ENCODE peak calls at places on chromosome 5, in ten cellular contexts. V, R, P, M, E, K, X, B, I and H are unnamed samples.

GRCh38 chr5:156920861-156921431 is 42.1 kb downstream of the TIMD4 start:
- DNase-seq in R (no peak), E (no peak), M (no peak), P (no peak), V (no peak), K (no peak), I (no peak), B (no peak), X (no peak), H (no peak)

GRCh38 chr5:90161399-90161798 is 248.2 kb downstream of the CETN3 start:
- DNase-seq in B (peak), P (no peak), M (no peak), V (peak), E (peak), R (no peak), X (peak), I (peak), K (no peak), H (no peak)

GRCh38 chr5:61651202-61651601 is 319.1 kb downstream of the ZSWIM6 start:
- DNase-seq in R (no peak), V (no peak), K (no peak), I (no peak), B (no peak), M (no peak), E (no peak), P (no peak), X (no peak), H (no peak)

GRCh38 chr5:159034083-159034824 is 65.5 kb downstream of the EBF1 start:
- DNase-seq in P (no peak), I (no peak), X (no peak), B (peak), M (no peak), K (no peak), R (no peak), V (no peak), E (no peak), H (no peak)

GRCh38 chr5:173123416-173123815 is 20.9 kb upstream of the BNIP1 start:
- DNase-seq in E (no peak), P (no peak), M (no peak), B (peak), X (no peak), V (no peak), I (no peak), R (no peak), K (peak), H (no peak)

GRCh38 chr5:1090538-1090937 is 21.3 kb downstream of the SLC12A7 start:
- DNase-seq in X (no peak), M (no peak), I (no peak), B (peak), E (no peak), K (peak), P (no peak), R (no peak), V (no peak), H (no peak)

GRCh38 chr5:169003721-169004481 is 297.0 kb downstream of the SLIT3 start:
- DNase-seq in I (peak), X (no peak), K (no peak), E (peak), R (peak), P (no peak), V (no peak), B (peak), M (no peak), H (no peak)

GRCh38 chr5:77629553-77630245 is 8.8 kb downstream of the OTP start:
- DNase-seq in K (no peak), I (no peak), B (no peak), V (no peak), P (no peak), X (no peak), E (no peak), M (no peak), R (no peak), H (no peak)

GRCh38 chr5:73373814-73374510 is 74.6 kb downstream of the FOXD1 start:
- DNase-seq in I (no peak), B (peak), K (no peak), P (no peak), R (no peak), V (no peak), X (no peak), E (no peak), M (no peak), H (no peak)

GRCh38 chr5:148014276-148014675 is 49.5 kb upstream of the SPINK5 start:
- DNase-seq in M (no peak), E (no peak), R (no peak), X (no peak), B (peak), V (peak), P (no peak), I (no peak), K (no peak), H (no peak)

GRCh38 chr5:132322266-132322665 is 28.1 kb downstream of the SLC22A4 start:
- DNase-seq in E (no peak), M (no peak), B (no peak), I (no peak), P (no peak), V (no peak), X (no peak), K (no peak), R (no peak), H (no peak)

GRCh38 chr5:1801954-1802295 is 718 bp downstream of the NDUFS6 start:
- DNase-seq in M (no peak), R (no peak), B (no peak), P (no peak), I (peak), V (no peak), K (no peak), X (no peak), E (peak), H (no peak)

GRCh38 chr5:96297290-96297689 is 135.8 kb downstream of the PCSK1 start:
- DNase-seq in I (peak), M (no peak), P (no peak), E (no peak), R (no peak), V (no peak), K (peak), X (no peak), B (peak), H (no peak)

GRCh38 chr5:4868140-4868735 is 271.9 kb upstream of the ADAMTS16 start:
- DNase-seq in X (peak), K (peak), E (peak), V (no peak), R (peak), M (peak), B (peak), P (peak), I (peak), H (no peak)

GRCh38 chr5:102561894-102562760 is 63.3 kb upstream of the SLCO6A1 start:
- DNase-seq in K (no peak), V (no peak), B (peak), I (peak), E (no peak), P (no peak), M (no peak), R (no peak), X (peak), H (no peak)

GRCh38 chr5:131536849-131537448 is 98.1 kb downstream of the RAPGEF6 start:
- DNase-seq in V (no peak), K (no peak), P (no peak), R (no peak), B (no peak), I (no peak), E (no peak), X (no peak), M (no peak), H (no peak)

GRCh38 chr5:145991044-145991575 is 54.7 kb downstream of the SH3RF2 start:
- DNase-seq in E (no peak), B (peak), R (no peak), M (no peak), V (no peak), K (peak), X (no peak), P (no peak), I (no peak), H (no peak)

GRCh38 chr5:67643531-67643930 is 446.9 kb upstream of the CD180 start:
- DNase-seq in K (no peak), E (no peak), R (no peak), X (no peak), M (no peak), B (peak), V (no peak), I (no peak), P (no peak), H (no peak)

GRCh38 chr5:80238778-80239679 is 16.8 kb downstream of the SERINC5 start:
- DNase-seq in V (peak), I (no peak), P (no peak), R (no peak), E (peak), M (no peak), X (peak), K (peak), B (peak), H (no peak)

GRCh38 chr5:143484604-143485003 is 81.1 kb upstream of the NR3C1 start:
- DNase-seq in K (no peak), M (no peak), B (no peak), P (no peak), E (no peak), I (no peak), R (no peak), V (no peak), X (no peak), H (no peak)

GRCh38 chr5:163614787-163615186 is 109.4 kb downstream of the MAT2B start:
- DNase-seq in R (no peak), K (no peak), X (no peak), I (no peak), E (no peak), P (no peak), M (no peak), B (peak), V (no peak), H (no peak)

GRCh38 chr5:56565693-56566092 is 249.7 kb upstream of the MAP3K1 start:
- DNase-seq in E (no peak), P (no peak), R (no peak), V (no peak), K (no peak), B (no peak), M (no peak), I (no peak), X (no peak), H (no peak)